ENCODE peak calls at places on chromosomes 11 and 22, in seven cellular contexts. One of them, this sample, is unnamed. For H3K36me3 and H3K4me1, the result is how much of the 10 kb centered on the place peaks cover.

GRCh38 chr11:2886191-2886894 is 768 bp upstream of the CDKN1C start:
- DNase-seq in MM.1S: no peak
- DNase-seq in mucosa of descending colon: peak
- DNase-seq in vagina: no peak
- DNase-seq in neural progenitor cell: peak
- DNase-seq in CD8-positive, alpha-beta memory T cell: no peak
- DNase-seq in left ventricle myocardium inferior: peak
- DNase-seq in this sample: no peak

GRCh38 chr22:37472418-37473006 is 13.7 kb downstream of the MFNG start:
- DNase-seq in vagina: no peak
- DNase-seq in left ventricle myocardium inferior: no peak
- DNase-seq in neural progenitor cell: peak
- DNase-seq in mucosa of descending colon: peak
- DNase-seq in MM.1S: no peak
- DNase-seq in CD8-positive, alpha-beta memory T cell: peak
- DNase-seq in this sample: no peak

GRCh38 chr11:70059971-70060370 is 18.1 kb upstream of the ANO1 start:
- DNase-seq in left ventricle myocardium inferior: no peak
- DNase-seq in CD8-positive, alpha-beta memory T cell: no peak
- DNase-seq in mucosa of descending colon: no peak
- DNase-seq in neural progenitor cell: no peak
- DNase-seq in vagina: no peak
- DNase-seq in MM.1S: no peak
- DNase-seq in this sample: peak

GRCh38 chr22:41908409-41909289 is 6.2 kb downstream of the SHISA8 start:
- DNase-seq in MM.1S: peak
- DNase-seq in mucosa of descending colon: no peak
- DNase-seq in left ventricle myocardium inferior: no peak
- DNase-seq in vagina: no peak
- DNase-seq in CD8-positive, alpha-beta memory T cell: no peak
- DNase-seq in neural progenitor cell: peak
- DNase-seq in this sample: no peak

GRCh38 chr11:64744544-64745218 is 739 bp upstream of the RASGRP2 start:
- DNase-seq in CD8-positive, alpha-beta memory T cell: peak
- DNase-seq in neural progenitor cell: peak
- DNase-seq in mucosa of descending colon: no peak
- DNase-seq in MM.1S: no peak
- DNase-seq in vagina: no peak
- DNase-seq in left ventricle myocardium inferior: no peak
- DNase-seq in this sample: no peak

GRCh38 chr22:38073150-38074130 is 10.5 kb downstream of the SLC16A8 start:
- DNase-seq in left ventricle myocardium inferior: no peak
- DNase-seq in CD8-positive, alpha-beta memory T cell: no peak
- DNase-seq in mucosa of descending colon: no peak
- DNase-seq in MM.1S: no peak
- DNase-seq in neural progenitor cell: no peak
- DNase-seq in vagina: no peak
- DNase-seq in this sample: no peak

GRCh38 chr11:86488553-86488952 is 113.9 kb downstream of the CCDC81 start:
- DNase-seq in vagina: no peak
- DNase-seq in left ventricle myocardium inferior: no peak
- DNase-seq in MM.1S: no peak
- DNase-seq in neural progenitor cell: no peak
- DNase-seq in CD8-positive, alpha-beta memory T cell: no peak
- DNase-seq in mucosa of descending colon: no peak
- DNase-seq in this sample: no peak

GRCh38 chr11:5938603-5938965 is 3.5 kb upstream of the OR56A3 start:
- DNase-seq in left ventricle myocardium inferior: no peak
- DNase-seq in CD8-positive, alpha-beta memory T cell: no peak
- DNase-seq in MM.1S: no peak
- DNase-seq in neural progenitor cell: no peak
- DNase-seq in vagina: no peak
- DNase-seq in mucosa of descending colon: no peak
- DNase-seq in this sample: no peak

GRCh38 chr11:75969626-75970308 is 154.8 kb downstream of the UVRAG start:
- DNase-seq in mucosa of descending colon: no peak
- DNase-seq in CD8-positive, alpha-beta memory T cell: no peak
- DNase-seq in left ventricle myocardium inferior: no peak
- DNase-seq in vagina: no peak
- DNase-seq in neural progenitor cell: no peak
- DNase-seq in MM.1S: no peak
- DNase-seq in this sample: no peak

GRCh38 chr11:102882389-102883024 is 7.7 kb upstream of the MMP12 start:
- DNase-seq in vagina: no peak
- DNase-seq in MM.1S: no peak
- DNase-seq in mucosa of descending colon: no peak
- DNase-seq in neural progenitor cell: no peak
- DNase-seq in left ventricle myocardium inferior: no peak
- DNase-seq in CD8-positive, alpha-beta memory T cell: no peak
- DNase-seq in this sample: no peak

GRCh38 chr11:13718394-13718793 is 49.9 kb downstream of the FAR1 start:
- DNase-seq in mucosa of descending colon: no peak
- DNase-seq in left ventricle myocardium inferior: no peak
- DNase-seq in neural progenitor cell: no peak
- DNase-seq in MM.1S: no peak
- DNase-seq in CD8-positive, alpha-beta memory T cell: no peak
- DNase-seq in vagina: no peak
- DNase-seq in this sample: no peak

GRCh38 chr11:63609971-63610580 is 4.2 kb downstream of the PLAAT3 start:
- DNase-seq in neural progenitor cell: no peak
- DNase-seq in CD8-positive, alpha-beta memory T cell: no peak
- DNase-seq in MM.1S: no peak
- DNase-seq in mucosa of descending colon: no peak
- DNase-seq in left ventricle myocardium inferior: no peak
- DNase-seq in vagina: no peak
- DNase-seq in this sample: peak

GRCh38 chr11:847876-848275 is 5.2 kb downstream of the TSPAN4 start:
- DNase-seq in neural progenitor cell: no peak
- DNase-seq in vagina: no peak
- DNase-seq in mucosa of descending colon: no peak
- DNase-seq in left ventricle myocardium inferior: no peak
- DNase-seq in MM.1S: no peak
- DNase-seq in CD8-positive, alpha-beta memory T cell: no peak
- DNase-seq in this sample: no peak

GRCh38 chr11:44854146-44854545 is 96.5 kb downstream of the TP53I11 start:
- DNase-seq in CD8-positive, alpha-beta memory T cell: no peak
- DNase-seq in neural progenitor cell: no peak
- DNase-seq in mucosa of descending colon: no peak
- DNase-seq in vagina: no peak
- DNase-seq in MM.1S: no peak
- DNase-seq in left ventricle myocardium inferior: no peak
- DNase-seq in this sample: no peak

GRCh38 chr22:46027219-46028068 is 50.5 kb upstream of the WNT7B start:
- DNase-seq in neural progenitor cell: peak
- DNase-seq in vagina: no peak
- DNase-seq in CD8-positive, alpha-beta memory T cell: no peak
- DNase-seq in mucosa of descending colon: peak
- DNase-seq in MM.1S: peak
- DNase-seq in left ventricle myocardium inferior: peak
- DNase-seq in this sample: no peak

GRCh38 chr22:47294571-47294970 is 532.1 kb downstream of the TBC1D22A start:
- DNase-seq in CD8-positive, alpha-beta memory T cell: no peak
- DNase-seq in vagina: peak
- DNase-seq in neural progenitor cell: no peak
- DNase-seq in mucosa of descending colon: no peak
- DNase-seq in left ventricle myocardium inferior: no peak
- DNase-seq in MM.1S: no peak
- DNase-seq in this sample: no peak

GRCh38 chr11:90251599-90251998 is 28.8 kb upstream of the CHORDC1 start:
- DNase-seq in neural progenitor cell: no peak
- DNase-seq in CD8-positive, alpha-beta memory T cell: no peak
- DNase-seq in vagina: no peak
- DNase-seq in MM.1S: no peak
- DNase-seq in left ventricle myocardium inferior: no peak
- DNase-seq in mucosa of descending colon: no peak
- DNase-seq in this sample: no peak

GRCh38 chr11:111476366-111476765 is 35.8 kb downstream of the BTG4 start:
- DNase-seq in CD8-positive, alpha-beta memory T cell: no peak
- DNase-seq in MM.1S: no peak
- DNase-seq in mucosa of descending colon: no peak
- DNase-seq in left ventricle myocardium inferior: no peak
- DNase-seq in neural progenitor cell: no peak
- DNase-seq in vagina: no peak
- DNase-seq in this sample: no peak

GRCh38 chr11:14350716-14351238 is 8.2 kb downstream of the RRAS2 start:
- DNase-seq in mucosa of descending colon: no peak
- DNase-seq in vagina: no peak
- DNase-seq in MM.1S: no peak
- DNase-seq in CD8-positive, alpha-beta memory T cell: no peak
- DNase-seq in left ventricle myocardium inferior: no peak
- DNase-seq in neural progenitor cell: no peak
- DNase-seq in this sample: no peak

DNA sequence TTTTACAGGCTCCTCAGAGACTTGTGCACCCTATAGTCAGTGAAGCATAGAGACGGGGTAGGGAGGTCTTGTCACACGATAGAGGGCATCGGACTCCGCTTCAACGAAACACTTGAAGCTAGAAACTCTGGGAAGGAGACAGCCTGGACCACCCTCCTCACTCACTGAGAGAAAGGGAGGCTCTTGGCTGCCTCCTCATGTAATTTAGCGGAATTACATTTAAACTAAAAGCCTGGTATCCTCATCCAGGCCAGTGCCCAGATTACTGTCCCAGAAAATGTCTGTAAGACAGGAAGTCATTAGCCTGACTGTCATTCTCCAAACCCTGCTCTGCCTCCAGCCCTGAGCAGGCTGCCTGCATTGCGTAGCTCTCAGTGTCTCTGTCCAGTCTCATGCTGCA is 36.0 kb downstream of the TTLL1 start:
- DNase-seq in MM.1S: no peak
- DNase-seq in CD8-positive, alpha-beta memory T cell: no peak
- DNase-seq in left ventricle myocardium inferior: no peak
- DNase-seq in vagina: no peak
- DNase-seq in neural progenitor cell: peak
- DNase-seq in mucosa of descending colon: no peak
- DNase-seq in this sample: no peak
- H3K36me3 ChIP-seq in MM.1S: under half
- H3K36me3 ChIP-seq in CD8-positive, alpha-beta memory T cell: under half
- H3K36me3 ChIP-seq in left ventricle myocardium inferior: under half
- H3K36me3 ChIP-seq in vagina: under half
- H3K36me3 ChIP-seq in neural progenitor cell: under half
- H3K36me3 ChIP-seq in mucosa of descending colon: under half
- H3K36me3 ChIP-seq in this sample: under half

GRCh38 chr11:60129853-60130252 is 41.4 kb downstream of the MS4A2 start:
- DNase-seq in left ventricle myocardium inferior: no peak
- DNase-seq in MM.1S: no peak
- DNase-seq in vagina: no peak
- DNase-seq in CD8-positive, alpha-beta memory T cell: no peak
- DNase-seq in mucosa of descending colon: no peak
- DNase-seq in neural progenitor cell: no peak
- DNase-seq in this sample: no peak
- H3K4me1 ChIP-seq in left ventricle myocardium inferior: under half
- H3K4me1 ChIP-seq in MM.1S: under half
- H3K4me1 ChIP-seq in vagina: under half
- H3K4me1 ChIP-seq in CD8-positive, alpha-beta memory T cell: under half
- H3K4me1 ChIP-seq in mucosa of descending colon: under half
- H3K4me1 ChIP-seq in neural progenitor cell: under half
- H3K4me1 ChIP-seq in this sample: under half

DNA sequence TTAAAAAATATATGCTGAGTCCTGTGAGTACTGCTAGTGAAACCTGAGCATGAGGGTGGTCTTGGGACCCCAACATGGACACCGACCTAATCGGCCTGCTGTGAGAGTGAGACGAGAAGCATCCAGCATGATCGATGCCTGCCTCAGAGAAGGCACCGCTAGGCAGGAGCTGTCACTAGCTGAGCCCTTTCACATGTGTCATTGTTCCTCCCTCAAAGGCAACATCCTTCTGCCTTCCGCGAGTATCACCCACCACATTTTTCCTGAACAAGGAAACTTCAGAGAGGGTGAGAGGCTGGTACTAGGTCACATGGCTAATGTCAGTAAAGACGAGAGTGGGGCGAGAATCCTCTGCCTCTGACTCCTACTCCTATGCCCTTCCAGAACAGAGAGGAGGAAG is 35.6 kb downstream of the AP1B1 start:
- DNase-seq in mucosa of descending colon: no peak
- DNase-seq in left ventricle myocardium inferior: no peak
- DNase-seq in CD8-positive, alpha-beta memory T cell: no peak
- DNase-seq in MM.1S: no peak
- DNase-seq in vagina: no peak
- DNase-seq in neural progenitor cell: no peak
- DNase-seq in this sample: no peak
- H3K36me3 ChIP-seq in mucosa of descending colon: under half
- H3K36me3 ChIP-seq in left ventricle myocardium inferior: half or more
- H3K36me3 ChIP-seq in CD8-positive, alpha-beta memory T cell: half or more
- H3K36me3 ChIP-seq in MM.1S: under half
- H3K36me3 ChIP-seq in vagina: half or more
- H3K36me3 ChIP-seq in neural progenitor cell: under half
- H3K36me3 ChIP-seq in this sample: half or more

GRCh38 chr11:16923987-16924386 is 90.2 kb downstream of the PLEKHA7 start:
- DNase-seq in MM.1S: peak
- DNase-seq in left ventricle myocardium inferior: no peak
- DNase-seq in CD8-positive, alpha-beta memory T cell: no peak
- DNase-seq in neural progenitor cell: no peak
- DNase-seq in vagina: no peak
- DNase-seq in mucosa of descending colon: peak
- DNase-seq in this sample: no peak

GRCh38 chr11:16917941-16918340 is 96.3 kb downstream of the PLEKHA7 start:
- DNase-seq in left ventricle myocardium inferior: no peak
- DNase-seq in vagina: no peak
- DNase-seq in CD8-positive, alpha-beta memory T cell: no peak
- DNase-seq in MM.1S: no peak
- DNase-seq in mucosa of descending colon: no peak
- DNase-seq in neural progenitor cell: no peak
- DNase-seq in this sample: no peak

GRCh38 chr11:16924462-16924825 is 89.8 kb downstream of the PLEKHA7 start:
- DNase-seq in mucosa of descending colon: no peak
- DNase-seq in neural progenitor cell: no peak
- DNase-seq in MM.1S: no peak
- DNase-seq in CD8-positive, alpha-beta memory T cell: no peak
- DNase-seq in left ventricle myocardium inferior: no peak
- DNase-seq in vagina: no peak
- DNase-seq in this sample: no peak

GRCh38 chr11:16921019-16921418 is 93.2 kb downstream of the PLEKHA7 start:
- DNase-seq in CD8-positive, alpha-beta memory T cell: no peak
- DNase-seq in neural progenitor cell: no peak
- DNase-seq in vagina: no peak
- DNase-seq in mucosa of descending colon: no peak
- DNase-seq in left ventricle myocardium inferior: no peak
- DNase-seq in MM.1S: no peak
- DNase-seq in this sample: no peak

GRCh38 chr11:16920559-16920958 is 93.7 kb downstream of the PLEKHA7 start:
- DNase-seq in MM.1S: no peak
- DNase-seq in CD8-positive, alpha-beta memory T cell: no peak
- DNase-seq in left ventricle myocardium inferior: no peak
- DNase-seq in vagina: no peak
- DNase-seq in neural progenitor cell: no peak
- DNase-seq in mucosa of descending colon: peak
- DNase-seq in this sample: no peak
- H3K4me1 ChIP-seq in MM.1S: under half
- H3K4me1 ChIP-seq in CD8-positive, alpha-beta memory T cell: under half
- H3K4me1 ChIP-seq in left ventricle myocardium inferior: under half
- H3K4me1 ChIP-seq in vagina: under half
- H3K4me1 ChIP-seq in neural progenitor cell: under half
- H3K4me1 ChIP-seq in mucosa of descending colon: under half
- H3K4me1 ChIP-seq in this sample: under half

DNA sequence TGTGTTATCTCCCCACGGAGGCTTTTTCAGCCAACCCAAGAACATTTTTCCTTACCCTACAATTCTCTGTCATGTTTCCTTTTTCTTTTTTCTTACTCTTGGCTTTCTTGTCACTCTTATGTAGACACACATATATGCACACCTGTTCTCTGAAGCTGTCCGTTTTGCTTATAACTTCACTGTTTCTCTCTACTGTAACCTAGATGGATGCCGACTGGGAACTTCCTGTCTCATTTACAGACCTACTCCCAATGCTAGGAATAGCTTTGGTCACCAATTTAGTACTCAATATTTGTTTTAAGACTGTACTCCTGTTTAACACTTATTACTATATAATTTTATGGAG is 9.9 kb upstream of the CASP12 start:
- DNase-seq in CD8-positive, alpha-beta memory T cell: no peak
- DNase-seq in left ventricle myocardium inferior: no peak
- DNase-seq in mucosa of descending colon: no peak
- DNase-seq in neural progenitor cell: no peak
- DNase-seq in MM.1S: no peak
- DNase-seq in vagina: no peak
- DNase-seq in this sample: no peak
- H3K36me3 ChIP-seq in CD8-positive, alpha-beta memory T cell: under half
- H3K36me3 ChIP-seq in left ventricle myocardium inferior: under half
- H3K36me3 ChIP-seq in mucosa of descending colon: under half
- H3K36me3 ChIP-seq in neural progenitor cell: under half
- H3K36me3 ChIP-seq in MM.1S: under half
- H3K36me3 ChIP-seq in vagina: under half
- H3K36me3 ChIP-seq in this sample: under half

This sample was measured in SJSA1.